ENCODE peak calls at places on chromosomes 2 and 18, in seven cellular contexts. K is testis; I is HCT116; M is CD8-positive, alpha-beta memory T cell; Q is left ventricle myocardium inferior; H is right lobe of liver; R is heart left ventricle. X is an unnamed sample. For H3K4me1, the result is how much of the 10 kb centered on the place peaks cover.

GRCh38 chr2:27251786-27252185 is 11.1 kb downstream of the SLC30A3 start:
- DNase-seq in H (no peak), K (no peak), M (no peak), R (no peak), Q (no peak), I (no peak), X (no peak)

GRCh38 chr2:197398913-197399312 is 35.9 kb downstream of the SF3B1 start:
- DNase-seq in I (no peak), H (no peak), Q (no peak), R (no peak), M (no peak), K (no peak), X (no peak)

GRCh38 chr2:209476367-209477191 is 52.7 kb downstream of the MAP2 start:
- DNase-seq in M (no peak), H (no peak), K (no peak), Q (no peak), R (no peak), I (no peak), X (peak)

GRCh38 chr18:43271593-43272432 is 5.5 kb downstream of the SYT4 start:
- DNase-seq in M (no peak), I (peak), K (peak), R (no peak), Q (no peak), H (no peak), X (peak)

GRCh38 chr2:137947714-137948336 is 16.4 kb upstream of the HNMT start:
- DNase-seq in M (no peak), R (peak), I (peak), Q (peak), H (peak), K (peak), X (peak)

GRCh38 chr2:131682122-131682944 is 154.6 kb downstream of the CCDC74A start:
- DNase-seq in R (peak), I (peak), H (peak), K (peak), M (peak), Q (peak), X (peak)

GRCh38 chr2:200172944-200173481 is 133.5 kb upstream of the SPATS2L start:
- DNase-seq in M (no peak), I (no peak), H (no peak), Q (no peak), K (no peak), R (no peak), X (no peak)

GRCh38 chr2:36965196-36965595 is 1.1 kb downstream of the STRN start:
- DNase-seq in M (no peak), R (no peak), I (no peak), Q (no peak), H (no peak), K (no peak), X (no peak)

DNA sequence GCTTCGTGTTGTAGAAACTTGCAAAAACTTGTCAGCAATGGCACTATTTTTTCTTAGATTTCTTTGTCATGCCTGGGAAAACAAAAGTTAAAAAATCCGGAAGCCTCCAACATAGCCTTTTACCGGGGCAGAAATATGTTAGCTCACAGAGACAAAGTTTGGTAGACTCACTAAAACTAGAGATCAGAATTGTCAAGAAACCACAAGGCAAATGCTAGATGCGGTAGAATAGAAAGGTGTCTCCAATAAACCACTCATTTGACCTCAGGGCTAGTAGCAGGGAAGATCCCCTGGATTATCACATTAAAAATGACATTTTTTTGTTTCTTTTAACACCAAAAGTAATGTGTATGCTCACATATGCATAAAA is 417 bp downstream of the CASP10 start:
- DNase-seq in Q (no peak), H (no peak), K (no peak), M (no peak), R (no peak), I (no peak), X (no peak)
- H3K4me1 ChIP-seq in Q (under half), H (under half), K (under half), M (under half), R (under half), I (under half), X (under half)

GRCh38 chr2:198825534-198825933 is 632.2 kb downstream of the SATB2 start:
- DNase-seq in K (no peak), Q (no peak), R (no peak), I (no peak), M (no peak), H (no peak), X (no peak)
- H3K4me1 ChIP-seq in K (under half), Q (under half), R (under half), I (under half), M (under half), H (under half), X (under half)

GRCh38 chr2:28603821-28604220 is 108.0 kb downstream of the PLB1 start:
- DNase-seq in R (no peak), K (no peak), I (no peak), Q (no peak), M (no peak), H (no peak), X (no peak)
- H3K4me1 ChIP-seq in R (under half), K (under half), I (under half), Q (under half), M (under half), H (under half), X (under half)

GRCh38 chr2:69623236-69623635 is 20.3 kb downstream of the AAK1 start:
- DNase-seq in K (no peak), Q (no peak), R (no peak), I (no peak), H (no peak), M (no peak), X (no peak)
- H3K4me1 ChIP-seq in K (under half), Q (half or more), R (half or more), I (under half), H (under half), M (half or more), X (under half)

GRCh38 chr2:62741954-62742722 is 36.6 kb downstream of the EHBP1 start:
- DNase-seq in R (no peak), K (no peak), H (no peak), M (no peak), Q (no peak), I (no peak), X (no peak)
- H3K4me1 ChIP-seq in R (under half), K (under half), H (under half), M (under half), Q (under half), I (under half), X (under half)

GRCh38 chr18:3252843-3253242 is 5.2 kb downstream of the MYL12A start:
- DNase-seq in R (no peak), K (no peak), M (no peak), Q (no peak), H (no peak), I (no peak), X (no peak)
- H3K4me1 ChIP-seq in R (half or more), K (under half), M (half or more), Q (half or more), H (under half), I (under half), X (under half)

GRCh38 chr2:232543928-232544631 is 4.6 kb downstream of the CHRNG start:
- DNase-seq in H (no peak), R (no peak), Q (no peak), K (no peak), M (no peak), I (no peak), X (no peak)
- H3K4me1 ChIP-seq in H (under half), R (under half), Q (under half), K (under half), M (under half), I (under half), X (under half)

DNA sequence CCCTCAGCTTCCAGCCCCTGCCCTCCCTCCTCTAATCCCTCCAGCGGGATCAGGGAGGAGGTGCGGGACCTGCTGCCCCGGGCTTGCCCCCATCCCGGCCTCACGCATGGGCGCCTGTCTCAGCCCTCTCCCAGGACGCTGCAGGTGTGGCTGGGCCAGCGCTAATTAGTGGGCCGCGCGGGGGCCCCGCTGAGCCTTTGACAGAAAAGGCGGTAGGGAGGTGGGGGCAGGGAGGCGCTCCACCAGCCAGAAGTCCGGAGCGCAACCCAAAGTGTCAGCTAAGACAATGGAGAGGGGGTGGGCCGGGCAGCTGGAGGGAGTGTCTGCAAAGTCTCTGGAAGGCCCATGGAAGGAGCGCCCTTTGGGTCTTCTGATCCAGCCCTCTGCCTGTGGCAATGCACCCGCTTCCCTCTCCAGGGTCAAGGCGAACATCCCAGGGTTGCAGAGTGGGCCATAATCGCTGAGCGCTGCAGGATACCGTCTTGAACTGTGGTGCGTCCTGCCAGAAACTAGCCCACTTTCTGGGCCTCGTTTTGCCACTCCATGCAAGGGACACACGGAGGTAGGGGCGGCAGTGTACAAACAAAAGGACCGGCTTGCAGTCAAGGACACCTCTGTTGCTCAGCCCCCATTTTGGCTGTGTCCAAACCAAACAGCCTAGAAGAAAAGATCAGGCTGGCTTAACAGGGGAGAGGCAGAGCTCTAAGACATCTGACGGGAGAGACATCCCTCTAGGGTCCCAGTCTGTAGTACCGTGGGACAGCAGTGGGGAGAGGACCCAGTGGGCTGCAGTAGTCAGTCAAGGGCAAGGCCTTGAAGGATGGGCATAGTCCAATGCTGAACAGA is 3.5 kb downstream of the ATP6V1B1 start:
- DNase-seq in R (no peak), M (no peak), H (peak), Q (no peak), K (no peak), I (no peak), X (no peak)
- H3K4me1 ChIP-seq in R (under half), M (under half), H (under half), Q (under half), K (under half), I (under half), X (under half)

X was measured in BE2C.